ENCODE peak calls at places on chromosomes 16 and 17, in eight cellular contexts. H is right atrium auricular region, S is astrocyte of the spinal cord, L is heart right ventricle, F is progenitor cell of endocrine pancreas, C is B cell, Y is choroid plexus epithelial cell, U is fibroblast of lung. J is an unnamed sample.

GRCh38 chr17:20908373-20909273 is 134.2 kb downstream of the USP22 start:
- DNase-seq in F (peak), Y (peak), C (peak), U (peak), L (peak), S (peak), H (peak), J (peak)

GRCh38 chr16:28494141-28494851 is at the start of gene APOBR:
- DNase-seq in C (peak), U (no peak), S (no peak), F (no peak), H (no peak), Y (no peak), L (no peak), J (no peak)

GRCh38 chr17:1591474-1592090 is 29.0 kb upstream of the PITPNA start:
- DNase-seq in H (no peak), F (no peak), S (no peak), C (peak), Y (no peak), U (no peak), L (no peak), J (no peak)

GRCh38 chr17:60920107-60920506 is 242.5 kb downstream of the BCAS3 start:
- DNase-seq in C (no peak), Y (no peak), U (no peak), F (no peak), S (no peak), L (no peak), H (no peak), J (no peak)

GRCh38 chr16:59886021-59886420 is 1151.9 kb upstream of the GOT2 start:
- DNase-seq in Y (peak), F (no peak), C (no peak), L (no peak), H (peak), S (peak), U (peak), J (peak)

GRCh38 chr17:33049781-33050414 is 58.3 kb downstream of the SPACA3 start:
- DNase-seq in C (no peak), S (peak), U (peak), H (peak), F (peak), L (no peak), Y (peak), J (peak)

GRCh38 chr17:77369544-77369971 is 228.8 kb downstream of the SEC14L1 start:
- DNase-seq in F (no peak), L (no peak), Y (no peak), H (no peak), U (no peak), S (no peak), C (no peak), J (no peak)

GRCh38 chr16:14338969-14339368 is 267.9 kb downstream of the MRTFB start:
- DNase-seq in L (no peak), S (no peak), Y (peak), F (no peak), U (no peak), C (no peak), H (no peak), J (no peak)

GRCh38 chr16:29148867-29149272 is 164.0 kb downstream of the LAT start:
- DNase-seq in H (no peak), Y (no peak), F (no peak), C (peak), L (peak), U (no peak), S (no peak), J (no peak)

GRCh38 chr17:19773534-19773933 is 25.4 kb upstream of the ALDH3A1 start:
- DNase-seq in L (no peak), S (no peak), Y (no peak), C (no peak), F (no peak), H (peak), U (no peak), J (no peak)

GRCh38 chr16:87956771-87957279 is 5.6 kb downstream of the BANP start:
- DNase-seq in L (no peak), Y (peak), F (no peak), H (no peak), C (no peak), U (peak), S (peak), J (peak)

GRCh38 chr16:79008869-79009179 is 591.7 kb downstream of the MAF start:
- DNase-seq in U (no peak), Y (no peak), L (no peak), S (no peak), F (no peak), C (no peak), H (no peak), J (peak)

GRCh38 chr16:3098459-3099394 is at the start of gene ZSCAN10:
- DNase-seq in Y (no peak), U (no peak), F (no peak), C (no peak), L (no peak), S (no peak), H (no peak), J (no peak)

GRCh38 chr16:4572715-4573114 is 16.6 kb downstream of the C16orf96 start:
- DNase-seq in S (no peak), U (no peak), L (no peak), H (no peak), Y (no peak), F (no peak), C (no peak), J (no peak)

GRCh38 chr16:3057181-3058166 is 8.0 kb upstream of the IL32 start:
- DNase-seq in U (no peak), H (no peak), C (no peak), S (no peak), F (no peak), L (no peak), Y (no peak), J (no peak)

GRCh38 chr16:86064431-86065250 is 165.7 kb downstream of the IRF8 start:
- DNase-seq in H (no peak), Y (no peak), S (no peak), L (no peak), F (no peak), C (no peak), U (no peak), J (no peak)

GRCh38 chr17:10739341-10739905 is 9.6 kb upstream of the TMEM220 start:
- DNase-seq in L (no peak), Y (no peak), F (no peak), C (no peak), U (no peak), H (peak), S (no peak), J (no peak)

GRCh38 chr17:58200024-58200633 is 7.6 kb downstream of the EPX start:
- DNase-seq in S (peak), C (peak), H (no peak), Y (peak), L (peak), F (peak), U (peak), J (peak)

GRCh38 chr16:79734721-79735120 is 134.2 kb upstream of the MAF start:
- DNase-seq in C (no peak), H (no peak), F (no peak), S (no peak), Y (no peak), L (no peak), U (no peak), J (no peak)

GRCh38 chr16:55279598-55279997 is 44.4 kb upstream of the IRX6 start:
- DNase-seq in Y (no peak), S (no peak), U (no peak), H (no peak), C (no peak), L (no peak), F (no peak), J (no peak)

GRCh38 chr16:27973678-27974077 is 89.8 kb downstream of the GSG1L start:
- DNase-seq in C (no peak), F (no peak), H (no peak), S (no peak), U (no peak), Y (no peak), L (no peak), J (no peak)

GRCh38 chr17:6578491-6578890 is 22.1 kb upstream of the PITPNM3 start:
- DNase-seq in S (no peak), U (no peak), H (no peak), C (no peak), Y (no peak), L (no peak), F (no peak), J (no peak)

GRCh38 chr17:65055708-65056638 is 567 bp downstream of the GNA13 start:
- DNase-seq in S (peak), C (peak), U (peak), L (peak), Y (peak), F (peak), H (peak), J (peak)

GRCh38 chr16:72877374-72878028 is 170.4 kb downstream of the ZFHX3 start:
- DNase-seq in S (peak), F (no peak), Y (peak), U (peak), H (no peak), C (no peak), L (no peak), J (peak)

GRCh38 chr17:83053779-83054451 is 25.5 kb upstream of the METRNL start:
- DNase-seq in U (no peak), S (no peak), F (no peak), C (peak), L (no peak), Y (no peak), H (no peak), J (no peak)

GRCh38 chr17:602436-602835 is 112.2 kb downstream of the VPS53 start:
- DNase-seq in F (no peak), Y (peak), L (no peak), C (no peak), S (peak), U (no peak), H (no peak), J (no peak)

GRCh38 chr17:77366558-77367245 is 225.9 kb downstream of the SEC14L1 start:
- DNase-seq in L (no peak), U (peak), Y (peak), H (no peak), S (peak), F (no peak), C (peak), J (no peak)

GRCh38 chr17:78356163-78356713 is 3.6 kb downstream of the SOCS3 start:
- DNase-seq in Y (peak), S (peak), F (no peak), C (peak), U (peak), H (no peak), L (peak), J (peak)

GRCh38 chr16:66270333-66270927 is 96.1 kb upstream of the CDH5 start:
- DNase-seq in U (peak), F (peak), L (peak), C (no peak), H (peak), Y (peak), S (peak), J (peak)

GRCh38 chr17:73043686-73044581 is 48.6 kb downstream of the SLC39A11 start:
- DNase-seq in L (no peak), H (no peak), Y (peak), U (peak), C (no peak), F (no peak), S (peak), J (peak)

GRCh38 chr17:74642995-74643394 is 19.5 kb upstream of the CD300E start:
- DNase-seq in L (no peak), H (no peak), U (no peak), Y (no peak), F (no peak), S (no peak), C (no peak), J (no peak)

GRCh38 chr17:21686165-21687015 is 5.9 kb upstream of the KCNJ18 start:
- DNase-seq in C (no peak), L (no peak), Y (no peak), U (peak), H (no peak), F (no peak), S (no peak), J (no peak)

GRCh38 chr16:65509172-65509571 is 387.3 kb upstream of the CDH11 start:
- DNase-seq in S (no peak), F (no peak), Y (no peak), L (no peak), H (no peak), C (no peak), U (no peak), J (peak)

DNA sequence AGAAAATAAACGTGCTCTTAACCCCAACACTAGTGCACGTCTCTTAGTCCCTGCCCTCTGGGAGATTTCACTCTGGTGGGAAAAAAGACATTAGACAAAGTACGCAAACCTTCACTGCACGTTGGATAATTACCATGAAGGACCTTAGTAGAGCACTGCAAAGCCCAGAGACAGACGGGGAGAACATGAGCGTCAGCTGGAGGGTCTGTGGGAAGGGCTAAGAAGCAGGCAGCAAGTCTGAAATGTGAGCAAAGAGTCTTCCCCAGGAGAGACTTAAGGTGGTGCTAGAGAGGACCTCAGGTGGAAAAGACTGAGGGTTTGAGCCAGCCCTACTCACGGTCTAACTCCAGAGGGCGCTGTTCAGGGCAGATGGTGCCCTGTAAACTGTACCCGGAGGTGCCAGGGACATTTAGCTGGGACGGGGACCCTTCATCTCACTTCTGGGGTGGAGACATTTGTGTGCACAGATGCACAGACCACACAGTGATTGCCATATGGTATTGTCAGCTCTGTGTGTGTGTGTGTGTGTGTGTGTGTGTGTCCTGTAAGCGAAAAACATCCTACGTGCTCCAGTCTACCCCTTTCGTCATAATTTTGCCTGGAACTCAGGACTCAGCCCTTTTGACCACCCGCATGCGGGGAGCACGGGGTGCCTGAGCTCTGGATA is 9.9 kb upstream of the STAC2 start:
- DNase-seq in U (peak), F (no peak), Y (peak), H (no peak), S (peak), L (no peak), C (no peak), J (peak)
- TF ChIP-seq CTCF in U (peak), F (peak), Y (peak), H (peak), S (peak), L (peak), C (peak), J (peak)

GRCh38 chr16:50384500-50385122 is 15.8 kb upstream of the BRD7 start:
- DNase-seq in F (no peak), C (no peak), S (no peak), U (no peak), Y (no peak), H (no peak), L (no peak), J (no peak)

GRCh38 chr16:50376997-50377396 is 8.2 kb upstream of the BRD7 start:
- DNase-seq in Y (no peak), F (no peak), H (peak), S (no peak), U (no peak), C (no peak), L (no peak), J (no peak)

GRCh38 chr16:50378417-50378816 is 9.6 kb upstream of the BRD7 start:
- DNase-seq in H (peak), U (no peak), F (no peak), Y (no peak), C (no peak), L (no peak), S (no peak), J (no peak)

GRCh38 chr16:50386139-50386538 is 17.4 kb upstream of the BRD7 start:
- DNase-seq in U (peak), F (no peak), Y (no peak), S (no peak), L (no peak), H (no peak), C (no peak), J (no peak)

GRCh38 chr16:50381679-50382440 is 13.1 kb upstream of the BRD7 start:
- DNase-seq in H (no peak), C (no peak), Y (no peak), U (no peak), L (no peak), F (no peak), S (no peak), J (no peak)
- TF ChIP-seq CTCF in H (no peak), C (no peak), Y (peak), U (no peak), L (no peak), F (peak), S (no peak), J (no peak)

GRCh38 chr16:67284699-67285646 is 5.6 kb downstream of the PLEKHG4 start:
- DNase-seq in C (no peak), H (no peak), Y (peak), F (peak), U (peak), L (peak), S (peak), J (peak)
- TF ChIP-seq CTCF in C (no peak), H (peak), Y (peak), F (peak), U (peak), L (peak), S (peak), J (peak)

DNA sequence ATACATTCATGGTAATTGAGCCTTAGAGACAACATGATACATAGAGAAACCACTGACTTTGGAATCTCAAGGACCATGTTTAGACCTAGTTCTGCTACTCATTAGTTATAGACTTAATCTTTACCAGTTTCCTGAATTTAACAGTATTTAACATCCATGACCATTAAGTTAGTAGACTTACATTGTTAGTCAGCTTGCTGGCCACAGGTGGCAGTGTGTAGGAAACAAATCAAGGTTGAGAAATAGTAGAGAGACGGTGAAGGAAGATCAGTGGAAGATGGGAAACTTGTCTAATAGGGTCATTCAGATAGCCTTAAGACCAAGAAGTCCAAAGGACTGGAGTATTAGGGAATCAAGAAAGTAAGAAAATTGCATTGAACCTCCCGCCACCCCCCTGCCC is 31.0 kb downstream of the OMG start:
- DNase-seq in C (no peak), Y (peak), L (no peak), U (no peak), F (no peak), H (no peak), S (no peak), J (peak)
- TF ChIP-seq CTCF in C (peak), Y (peak), L (no peak), U (no peak), F (peak), H (no peak), S (no peak), J (peak)

DNA sequence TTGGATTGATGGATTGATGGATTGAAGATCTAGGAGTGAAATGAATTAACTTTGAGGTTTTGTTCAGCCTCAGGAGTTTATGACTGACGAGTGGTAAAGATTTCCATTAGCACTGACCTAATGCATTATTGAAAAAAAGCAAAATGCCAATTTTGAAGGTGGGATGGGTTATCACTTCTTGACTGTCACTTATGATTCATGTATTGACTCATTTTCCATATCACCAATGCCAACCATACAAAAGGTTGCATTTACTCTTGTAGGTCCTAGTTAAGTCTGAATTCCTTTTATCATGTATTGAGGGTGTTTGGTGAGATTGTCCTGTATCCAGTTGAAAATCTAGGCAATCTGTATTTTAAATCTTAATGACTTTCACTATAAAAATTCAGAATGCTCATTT is 57.6 kb downstream of the KNOP1 start:
- DNase-seq in F (no peak), L (no peak), Y (no peak), H (no peak), S (no peak), C (no peak), U (no peak), J (no peak)
- TF ChIP-seq CTCF in F (no peak), L (no peak), Y (no peak), H (no peak), S (no peak), C (no peak), U (no peak), J (no peak)

DNA sequence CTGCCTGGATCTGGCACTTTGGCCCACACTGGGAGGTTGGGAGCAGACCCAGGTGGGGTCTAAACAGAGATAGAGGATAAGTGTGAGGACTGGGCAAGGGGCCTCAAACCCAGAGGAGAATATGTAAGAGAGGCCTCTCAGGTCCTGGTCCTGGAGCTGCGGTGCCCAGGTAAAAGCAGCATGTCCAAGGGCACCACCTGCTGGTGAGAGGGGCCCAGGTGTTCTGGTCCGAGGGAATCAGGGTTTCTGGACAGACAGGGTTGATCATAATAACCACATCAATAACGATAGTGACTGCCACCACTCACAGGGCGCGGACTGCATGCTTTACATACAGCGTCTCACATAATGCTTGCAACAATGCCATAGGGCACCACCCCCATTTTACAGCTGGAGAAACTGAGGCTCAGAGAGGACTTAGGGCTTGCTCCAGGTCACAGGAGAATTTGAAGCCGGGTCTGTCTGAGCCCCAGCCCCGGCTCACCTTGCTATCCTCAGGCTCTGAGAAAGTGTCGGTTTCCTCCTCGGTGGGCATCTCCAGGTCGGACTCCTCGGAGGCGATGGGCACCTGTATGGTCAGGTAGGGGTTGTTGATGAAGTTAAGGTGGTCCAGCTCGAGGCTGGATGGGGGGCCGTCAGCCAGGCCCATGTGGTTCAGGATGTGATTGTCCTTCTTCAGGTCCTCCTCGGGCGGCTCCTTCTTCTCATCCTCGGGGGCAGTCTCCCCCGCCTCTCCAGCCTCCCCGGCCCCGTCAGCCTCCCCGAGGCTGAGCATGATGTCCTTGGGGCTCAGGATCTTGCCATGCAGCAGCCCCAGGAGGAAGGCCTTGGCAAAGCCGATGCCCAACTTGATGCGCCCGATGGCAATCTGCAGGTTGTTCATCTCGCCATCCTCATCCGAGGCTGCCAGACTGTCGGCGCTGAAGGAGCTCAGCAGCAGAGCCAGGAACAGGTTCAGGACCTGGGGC is 19.1 kb upstream of the CD79B start:
- DNase-seq in Y (no peak), U (no peak), F (peak), S (no peak), H (no peak), C (peak), L (no peak), J (peak)
- TF ChIP-seq CTCF in Y (peak), U (peak), F (peak), S (peak), H (peak), C (peak), L (peak), J (peak)

J was measured in epithelial cell of esophagus.